ENCODE peak calls at places on chromosomes 13 and 19, in nine cellular contexts. P is GM23338; Q is tibial nerve; A is B cell; V is CD8-positive, alpha-beta T cell; X is stomach; O is coronary artery; H is colonic mucosa; L is heart right ventricle. U is an unnamed sample.

GRCh38 chr13:50275392-50276063 is 260.3 kb downstream of the KCNRG start:
- DNase-seq in P (no peak), Q (no peak), A (no peak), V (no peak), X (no peak), O (no peak), H (no peak), L (no peak), U (no peak)

GRCh38 chr19:8196271-8196908 is 12.8 kb upstream of the CERS4 start:
- DNase-seq in P (no peak), Q (no peak), A (peak), V (no peak), X (no peak), O (no peak), H (no peak), L (no peak), U (no peak)

GRCh38 chr13:68185767-68186166 is 955.6 kb upstream of the PCDH9 start:
- DNase-seq in P (no peak), Q (no peak), A (no peak), V (no peak), X (no peak), O (no peak), H (no peak), L (no peak), U (no peak)

GRCh38 chr13:36526897-36527296 is 94.6 kb downstream of the CCNA1 start:
- DNase-seq in P (peak), Q (no peak), A (no peak), V (no peak), X (no peak), O (no peak), H (no peak), L (no peak), U (peak)

GRCh38 chr13:39394811-39395685 is 207.9 kb downstream of the LHFPL6 start:
- DNase-seq in P (no peak), Q (no peak), A (no peak), V (no peak), X (no peak), O (no peak), H (no peak), L (no peak), U (no peak)

GRCh38 chr13:46296920-46297319 is 85.2 kb downstream of the LRRC63 start:
- DNase-seq in P (no peak), Q (no peak), A (no peak), V (no peak), X (no peak), O (no peak), H (no peak), L (no peak), U (no peak)

GRCh38 chr19:7637374-7638256 is 705 bp downstream of the STXBP2 start:
- DNase-seq in P (no peak), Q (no peak), A (peak), V (no peak), X (peak), O (no peak), H (peak), L (no peak), U (peak)

GRCh38 chr13:57716295-57716694 is 84.8 kb downstream of the PCDH17 start:
- DNase-seq in P (peak), Q (no peak), A (no peak), V (no peak), X (no peak), O (no peak), H (no peak), L (no peak), U (no peak)

GRCh38 chr13:50208826-50209335 is 193.6 kb downstream of the KCNRG start:
- DNase-seq in P (peak), Q (no peak), A (peak), V (no peak), X (peak), O (no peak), H (peak), L (peak), U (no peak)

GRCh38 chr13:20387441-20387971 is 138.2 kb downstream of the CRYL1 start:
- DNase-seq in P (no peak), Q (no peak), A (no peak), V (no peak), X (peak), O (peak), H (no peak), L (no peak), U (no peak)

GRCh38 chr13:112444001-112444311 is 67.8 kb downstream of the SPACA7 start:
- DNase-seq in P (peak), Q (no peak), A (peak), V (no peak), X (peak), O (peak), H (peak), L (peak), U (peak)

GRCh38 chr13:71828564-71828963 is 38.4 kb downstream of the DACH1 start:
- DNase-seq in P (no peak), Q (no peak), A (no peak), V (no peak), X (no peak), O (no peak), H (no peak), L (no peak), U (no peak)

GRCh38 chr13:40586886-40587285 is 79.6 kb downstream of the FOXO1 start:
- DNase-seq in P (no peak), Q (no peak), A (no peak), V (no peak), X (no peak), O (no peak), H (no peak), L (no peak), U (no peak)

GRCh38 chr13:79044415-79044814 is 361.6 kb downstream of the RBM26 start:
- DNase-seq in P (no peak), Q (no peak), A (no peak), V (no peak), X (no peak), O (no peak), H (no peak), L (no peak), U (no peak)

GRCh38 chr13:108249150-108249549 is 20.4 kb upstream of the TNFSF13B start:
- DNase-seq in P (no peak), Q (no peak), A (no peak), V (no peak), X (no peak), O (no peak), H (no peak), L (no peak), U (no peak)

GRCh38 chr19:31264379-31264778 is 84.9 kb downstream of the TSHZ3 start:
- DNase-seq in P (peak), Q (no peak), A (no peak), V (no peak), X (no peak), O (no peak), H (no peak), L (no peak), U (peak)

GRCh38 chr13:100363874-100364273 is 224.7 kb downstream of the GGACT start:
- DNase-seq in P (no peak), Q (no peak), A (no peak), V (no peak), X (no peak), O (no peak), H (no peak), L (no peak), U (no peak)

GRCh38 chr13:25276748-25277147 is 10.5 kb downstream of the MTMR6 start:
- DNase-seq in P (no peak), Q (no peak), A (no peak), V (no peak), X (no peak), O (no peak), H (no peak), L (no peak), U (no peak)

GRCh38 chr13:112443191-112444000 is 67.2 kb downstream of the SPACA7 start:
- DNase-seq in P (peak), Q (no peak), A (no peak), V (no peak), X (peak), O (peak), H (peak), L (no peak), U (no peak)

GRCh38 chr19:48558018-48558684 is 6.2 kb downstream of the SULT2B1 start:
- DNase-seq in P (peak), Q (no peak), A (no peak), V (no peak), X (peak), O (no peak), H (peak), L (no peak), U (peak)

GRCh38 chr13:103031332-103031873 is 34.8 kb downstream of the SLC10A2 start:
- DNase-seq in P (no peak), Q (no peak), A (no peak), V (no peak), X (no peak), O (no peak), H (no peak), L (no peak), U (no peak)

GRCh38 chr19:511101-511841 is 4.0 kb downstream of the TPGS1 start:
- DNase-seq in P (no peak), Q (no peak), A (peak), V (peak), X (peak), O (no peak), H (peak), L (peak), U (no peak)

DNA sequence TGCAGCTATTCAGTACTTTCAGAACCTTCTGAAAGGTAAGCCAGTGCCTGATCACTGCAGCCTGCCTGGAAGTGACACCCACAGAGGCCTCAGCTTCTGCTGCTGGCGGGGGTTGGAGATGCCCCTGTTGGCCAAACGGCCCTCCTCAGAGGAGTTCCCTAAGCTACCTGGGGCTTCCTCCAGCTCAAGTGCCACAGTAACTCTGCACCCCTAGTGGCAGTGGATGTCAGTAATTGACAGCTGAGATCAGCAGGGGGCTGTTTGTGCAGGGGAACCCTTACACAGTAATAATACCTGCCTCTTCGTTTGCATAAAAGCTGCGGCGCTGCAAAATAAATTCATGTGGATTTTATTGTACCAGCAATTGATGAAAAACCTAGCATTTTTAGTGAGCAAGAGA is 28.9 kb downstream of the TDRD12 start:
- DNase-seq in P (peak), Q (no peak), A (peak), V (no peak), X (no peak), O (no peak), H (no peak), L (no peak), U (no peak)
- TF ChIP-seq CTCF in P (peak), Q (no peak), A (no peak), V (peak), X (no peak), O (no peak), H (no peak), L (no peak), U (no peak)

GRCh38 chr19:49915271-49915670 is 13.7 kb upstream of the ATF5 start:
- DNase-seq in P (no peak), Q (no peak), A (no peak), V (no peak), X (no peak), O (no peak), H (no peak), L (no peak), U (no peak)

GRCh38 chr19:49920624-49921363 is 8.2 kb upstream of the ATF5 start:
- DNase-seq in P (no peak), Q (no peak), A (no peak), V (no peak), X (no peak), O (no peak), H (no peak), L (no peak), U (no peak)

GRCh38 chr19:49918089-49918488 is 10.9 kb upstream of the ATF5 start:
- DNase-seq in P (no peak), Q (no peak), A (no peak), V (no peak), X (no peak), O (no peak), H (no peak), L (no peak), U (no peak)

GRCh38 chr19:49913720-49914119 is 15.3 kb upstream of the ATF5 start:
- DNase-seq in P (no peak), Q (no peak), A (no peak), V (no peak), X (no peak), O (no peak), H (no peak), L (no peak), U (no peak)

GRCh38 chr19:49916839-49917733 is 11.9 kb upstream of the ATF5 start:
- DNase-seq in P (peak), Q (no peak), A (no peak), V (no peak), X (no peak), O (no peak), H (no peak), L (no peak), U (peak)
- TF ChIP-seq CTCF in P (peak), Q (no peak), A (peak), V (no peak), X (no peak), O (no peak), H (no peak), L (no peak), U (no peak)

DNA sequence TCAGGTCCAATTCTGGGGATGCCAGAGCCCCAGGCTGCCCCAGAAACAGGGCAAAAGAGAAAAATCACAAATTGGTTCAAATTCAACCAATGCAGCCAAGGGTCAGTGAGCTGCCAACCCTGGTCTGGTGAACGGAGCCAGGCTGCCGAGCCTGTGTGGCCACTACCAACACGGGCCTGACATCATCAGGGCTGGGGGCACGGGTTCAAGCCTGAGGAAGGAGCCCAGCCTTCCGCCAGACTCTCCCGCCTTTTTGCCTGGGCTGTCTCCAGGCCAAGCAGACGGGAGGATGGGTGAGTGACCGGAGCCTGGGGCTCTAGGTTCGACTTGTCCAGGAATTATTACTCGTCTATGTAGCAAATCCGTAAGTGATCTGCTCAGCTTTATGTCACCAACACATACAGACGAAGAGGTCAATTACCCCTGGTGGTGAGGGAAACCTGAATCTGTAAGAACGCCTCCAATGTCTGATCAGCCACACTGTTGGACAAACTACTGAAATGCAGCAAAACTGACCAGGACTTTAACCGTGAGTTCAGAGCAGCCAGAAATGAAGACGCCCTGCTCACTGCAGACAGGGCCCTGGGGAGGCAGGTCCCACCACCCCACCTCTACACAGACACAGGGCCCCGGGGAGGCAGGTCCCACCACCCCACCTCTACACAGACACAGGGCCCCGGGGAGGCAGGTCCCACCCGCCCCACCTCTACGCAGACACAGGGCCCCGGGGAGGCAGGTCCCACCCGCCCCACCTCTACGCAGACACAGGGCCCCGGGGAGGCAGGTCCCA is 31.8 kb downstream of the RAB20 start:
- DNase-seq in P (no peak), Q (no peak), A (no peak), V (no peak), X (no peak), O (no peak), H (no peak), L (no peak), U (no peak)
- TF ChIP-seq CTCF in P (no peak), Q (no peak), A (no peak), V (no peak), X (no peak), O (no peak), H (no peak), L (no peak), U (no peak)

GRCh38 chr13:29422015-29422414 is 173.5 kb downstream of the SLC7A1 start:
- DNase-seq in P (no peak), Q (no peak), A (no peak), V (no peak), X (no peak), O (no peak), H (no peak), L (no peak), U (no peak)

GRCh38 chr13:29423050-29423449 is 172.4 kb downstream of the SLC7A1 start:
- DNase-seq in P (peak), Q (no peak), A (no peak), V (no peak), X (no peak), O (no peak), H (no peak), L (no peak), U (no peak)

GRCh38 chr13:29418026-29418425 is 177.5 kb downstream of the SLC7A1 start:
- DNase-seq in P (peak), Q (no peak), A (no peak), V (no peak), X (no peak), O (no peak), H (no peak), L (no peak), U (no peak)
- TF ChIP-seq CTCF in P (no peak), Q (no peak), A (no peak), V (no peak), X (no peak), O (no peak), H (no peak), L (no peak), U (no peak)

GRCh38 chr13:113783966-113784644 is 25.1 kb downstream of the TMEM255B start:
- DNase-seq in P (no peak), Q (no peak), A (no peak), V (no peak), X (no peak), O (no peak), H (no peak), L (no peak), U (no peak)

GRCh38 chr13:113783482-113783881 is 24.5 kb downstream of the TMEM255B start:
- DNase-seq in P (no peak), Q (no peak), A (no peak), V (no peak), X (no peak), O (no peak), H (no peak), L (no peak), U (no peak)

GRCh38 chr13:113784645-113785024 is 25.6 kb downstream of the TMEM255B start:
- DNase-seq in P (no peak), Q (no peak), A (no peak), V (no peak), X (no peak), O (no peak), H (no peak), L (no peak), U (no peak)

GRCh38 chr13:113782472-113782871 is 23.4 kb downstream of the TMEM255B start:
- DNase-seq in P (no peak), Q (no peak), A (no peak), V (no peak), X (peak), O (no peak), H (no peak), L (no peak), U (no peak)

GRCh38 chr13:113781571-113781970 is 22.5 kb downstream of the TMEM255B start:
- DNase-seq in P (no peak), Q (no peak), A (no peak), V (no peak), X (no peak), O (no peak), H (no peak), L (no peak), U (no peak)
- TF ChIP-seq CTCF in P (no peak), Q (no peak), A (no peak), V (no peak), X (no peak), O (no peak), H (no peak), L (no peak), U (no peak)